ENCODE peak calls at places on chromosome 10, in nine cellular contexts. Q is hepatocyte, V is SJSA1, K is T-cell, H is Caco-2, I is fibroblast of the aortic adventitia, L is Daoy, N is NCI-H1092, G is activated T-cell treated with anti-CD3 and anti-CD28 coated beads for 1 hour. E is an unnamed sample.
A peak's percentile ranks its signal among the peaks of the same experiment; 100 is the strongest.

GRCh38 chr10:16770646-16771045 is 46.6 kb downstream of the RSU1 start:
- DNase-seq in L (no peak), H (no peak), N (no peak), G (no peak), I (no peak), K (no peak), Q (no peak), V (no peak), E (no peak)

GRCh38 chr10:116263870-116264269 is 9.1 kb downstream of the GFRA1 start:
- DNase-seq in N (no peak), Q (no peak), L (peak; percentile 48), G (no peak), K (no peak), I (no peak), H (no peak), V (no peak), E (no peak)

GRCh38 chr10:116151076-116151475 is 121.9 kb downstream of the GFRA1 start:
- DNase-seq in Q (no peak), N (no peak), K (no peak), G (no peak), I (no peak), H (no peak), V (no peak), L (no peak), E (no peak)

GRCh38 chr10:80664071-80664680 is 126.5 kb downstream of the SH2D4B start:
- DNase-seq in K (no peak), N (peak; percentile 5), H (peak; percentile 75), G (peak; percentile 19), I (peak; percentile 38), V (peak; percentile 67), L (peak; percentile 74), Q (peak; percentile 90), E (peak; percentile 22)

GRCh38 chr10:79380918-79381775 is 33.9 kb downstream of the PPIF start:
- DNase-seq in G (no peak), V (no peak), I (no peak), L (no peak), H (no peak), K (no peak), Q (no peak), N (no peak), E (no peak)

GRCh38 chr10:79156334-79157274 is 87.8 kb downstream of the ZMIZ1 start:
- DNase-seq in L (no peak), V (no peak), N (no peak), H (no peak), K (no peak), Q (no peak), G (no peak), I (no peak), E (no peak)

GRCh38 chr10:120251821-120252220 is 205.2 kb upstream of the PLPP4 start:
- DNase-seq in H (no peak), I (no peak), L (no peak), V (no peak), G (no peak), Q (no peak), K (no peak), N (no peak), E (no peak)

GRCh38 chr10:4686644-4686996 is 139.4 kb upstream of the AKR1E2 start:
- DNase-seq in Q (peak; percentile 67), I (peak; percentile 68), K (no peak), N (no peak), G (no peak), H (no peak), L (peak; percentile 75), V (no peak), E (no peak)

GRCh38 chr10:42543840-42544372 is 94.5 kb downstream of the ZNF33B start:
- DNase-seq in N (no peak), I (no peak), K (no peak), L (no peak), V (no peak), Q (no peak), G (no peak), H (no peak), E (no peak)

GRCh38 chr10:63919576-63920279 is 398.5 kb downstream of the REEP3 start:
- DNase-seq in K (no peak), N (no peak), Q (no peak), L (no peak), G (no peak), I (no peak), H (no peak), V (no peak), E (no peak)

GRCh38 chr10:30491204-30491603 is 57.2 kb downstream of the MAP3K8 start:
- DNase-seq in N (no peak), G (no peak), K (no peak), V (no peak), L (no peak), Q (no peak), H (no peak), I (peak; percentile 63), E (no peak)

GRCh38 chr10:5760462-5760861 is 52.8 kb downstream of the GDI2 start:
- DNase-seq in Q (no peak), V (no peak), L (no peak), G (no peak), H (no peak), I (peak; percentile 16), K (no peak), N (no peak), E (no peak)

GRCh38 chr10:86300399-86300925 is 66.1 kb downstream of the GRID1 start:
- DNase-seq in I (no peak), H (no peak), N (no peak), G (no peak), K (no peak), Q (no peak), V (peak; percentile 15), L (no peak), E (no peak)

GRCh38 chr10:124946945-124947344 is 5.0 kb downstream of the ZRANB1 start:
- DNase-seq in V (no peak), G (no peak), H (no peak), N (peak; percentile 9), L (no peak), Q (no peak), K (no peak), I (no peak), E (no peak)

GRCh38 chr10:69759641-69760040 is 42.1 kb upstream of the COL13A1 start:
- DNase-seq in Q (no peak), G (no peak), K (no peak), V (no peak), L (no peak), I (no peak), N (no peak), H (no peak), E (no peak)

GRCh38 chr10:132302421-132302820 is 5.3 kb downstream of the STK32C start:
- DNase-seq in K (no peak), Q (no peak), V (no peak), G (no peak), H (peak; percentile 23), L (no peak), N (no peak), I (no peak), E (no peak)

GRCh38 chr10:8404721-8405120 is 350.2 kb downstream of the GATA3 start:
- DNase-seq in N (no peak), K (peak; percentile 56), V (no peak), Q (no peak), L (peak; percentile 32), H (no peak), G (no peak), I (no peak), E (peak; percentile 42)

GRCh38 chr10:5608608-5609270 is 57.7 kb downstream of the ASB13 start:
- DNase-seq in V (no peak), Q (no peak), I (no peak), G (no peak), N (no peak), K (no peak), H (no peak), L (no peak), E (no peak)

GRCh38 chr10:83603708-83604107 is 535.6 kb upstream of the GHITM start:
- DNase-seq in H (no peak), V (no peak), K (no peak), L (no peak), I (peak; percentile 0), G (no peak), Q (no peak), N (no peak), E (no peak)

GRCh38 chr10:1434202-1434601 is 303.1 kb downstream of the ADARB2 start:
- DNase-seq in Q (no peak), L (peak; percentile 18), N (no peak), K (no peak), H (no peak), V (no peak), I (no peak), G (no peak), E (no peak)

GRCh38 chr10:98238391-98238790 is 29.6 kb downstream of the LOXL4 start:
- DNase-seq in L (no peak), H (no peak), K (no peak), N (no peak), Q (no peak), I (no peak), V (no peak), G (no peak), E (no peak)

GRCh38 chr10:29328988-29329387 is 40.1 kb downstream of the LYZL1 start:
- DNase-seq in N (no peak), I (peak; percentile 81), V (no peak), Q (no peak), G (no peak), L (no peak), H (no peak), K (no peak), E (no peak)

GRCh38 chr10:63657812-63658211 is 136.6 kb downstream of the REEP3 start:
- DNase-seq in I (no peak), L (no peak), K (no peak), V (no peak), Q (no peak), N (no peak), G (no peak), H (no peak), E (no peak)

GRCh38 chr10:129332476-129332875 is 134.6 kb upstream of the MGMT start:
- DNase-seq in N (no peak), Q (peak; percentile 15), K (no peak), G (no peak), H (no peak), I (no peak), L (peak; percentile 34), V (no peak), E (no peak)

GRCh38 chr10:1217237-1217587 is 161.0 kb downstream of the WDR37 start:
- DNase-seq in N (no peak), G (no peak), Q (no peak), L (no peak), K (no peak), I (no peak), H (no peak), V (no peak), E (no peak)

GRCh38 chr10:68202965-68203358 is 29.0 kb downstream of the ATOH7 start:
- DNase-seq in N (no peak), V (peak; percentile 71), K (no peak), H (no peak), L (peak; percentile 72), I (peak; percentile 28), Q (no peak), G (no peak), E (no peak)

GRCh38 chr10:33154590-33154989 is 179.9 kb downstream of the NRP1 start:
- DNase-seq in H (no peak), I (peak; percentile 83), G (no peak), K (no peak), V (no peak), N (no peak), L (no peak), Q (no peak), E (no peak)

GRCh38 chr10:6795571-6795970 is 215.5 kb upstream of the PRKCQ start:
- DNase-seq in G (no peak), N (no peak), V (no peak), K (no peak), I (no peak), L (no peak), H (no peak), Q (no peak), E (no peak)

E was measured in T-helper 9 cell.